ENCODE peak calls at places on chromosomes 16 and 17, in nine cellular contexts. T is ascending aorta; P is tibial nerve; W is hepatocyte; G is Panc1; Y is A673; S is AG04450; M is cardiac muscle cell; B is CD8-positive, alpha-beta T cell. R is an unnamed sample. For H3K27me3, the result is how much of the 10 kb centered on the place peaks cover.

GRCh38 chr17:58083491-58084316 is 485 bp downstream of the DYNLL2 start:
- DNase-seq in T (no peak), P (no peak), W (peak), G (no peak), Y (peak), S (no peak), M (peak), B (peak), R (peak)

GRCh38 chr16:57167951-57168350 is 17.9 kb downstream of the PSME3IP1 start:
- DNase-seq in T (no peak), P (no peak), W (peak), G (no peak), Y (peak), S (peak), M (peak), B (no peak), R (no peak)

GRCh38 chr16:35207059-35207999 is 1747.9 kb downstream of the TP53TG3F start:
- DNase-seq in T (no peak), P (no peak), W (no peak), G (no peak), Y (no peak), S (no peak), M (no peak), B (no peak), R (no peak)

GRCh38 chr17:72520665-72521303 is 400.0 kb downstream of the SOX9 start:
- DNase-seq in T (no peak), P (no peak), W (no peak), G (no peak), Y (no peak), S (no peak), M (no peak), B (no peak), R (no peak)

GRCh38 chr16:13112639-13113038 is 211.2 kb downstream of the SHISA9 start:
- DNase-seq in T (no peak), P (no peak), W (no peak), G (no peak), Y (no peak), S (no peak), M (no peak), B (no peak), R (no peak)

GRCh38 chr17:39376434-39376833 is 25.0 kb downstream of the FBXL20 start:
- DNase-seq in T (no peak), P (no peak), W (no peak), G (no peak), Y (no peak), S (no peak), M (no peak), B (no peak), R (no peak)

GRCh38 chr16:89325861-89326471 is 108.5 kb downstream of the ZNF778 start:
- DNase-seq in T (no peak), P (no peak), W (peak), G (no peak), Y (peak), S (peak), M (peak), B (no peak), R (no peak)

GRCh38 chr16:2779978-2780898 is 3.2 kb upstream of the ELOB start:
- DNase-seq in T (no peak), P (no peak), W (no peak), G (no peak), Y (no peak), S (no peak), M (no peak), B (no peak), R (no peak)

GRCh38 chr17:17084941-17085340 is 42.7 kb downstream of the MPRIP start:
- DNase-seq in T (no peak), P (no peak), W (no peak), G (no peak), Y (no peak), S (no peak), M (no peak), B (no peak), R (no peak)

GRCh38 chr16:86286991-86287640 is 223.2 kb upstream of the FOXF1 start:
- DNase-seq in T (no peak), P (no peak), W (peak), G (no peak), Y (no peak), S (no peak), M (no peak), B (no peak), R (no peak)

DNA sequence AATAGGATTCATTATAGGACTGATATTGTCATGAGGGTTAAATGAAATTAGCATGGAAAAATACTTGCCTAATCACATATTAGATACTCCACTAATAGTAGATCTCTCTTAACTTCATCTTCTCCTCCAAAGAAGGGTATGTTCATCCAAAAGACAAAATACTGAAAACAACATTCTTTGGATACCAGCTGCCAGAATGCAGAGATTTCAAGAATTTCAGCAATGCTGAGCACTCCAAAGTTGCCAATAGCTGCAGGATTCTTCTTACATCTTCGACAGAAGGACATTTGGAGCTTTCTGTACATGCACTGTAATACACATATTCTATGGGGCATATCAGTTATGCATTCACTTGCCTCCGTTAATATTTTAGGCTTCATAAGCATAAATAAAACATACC is 436.5 kb downstream of the HAPSTR1 start:
- DNase-seq in T (no peak), P (no peak), W (no peak), G (no peak), Y (no peak), S (no peak), M (no peak), B (no peak), R (no peak)
- H3K4me3 ChIP-seq in T (no peak), P (no peak), W (no peak), G (no peak), Y (no peak), S (no peak), M (no peak), B (no peak), R (no peak)

DNA sequence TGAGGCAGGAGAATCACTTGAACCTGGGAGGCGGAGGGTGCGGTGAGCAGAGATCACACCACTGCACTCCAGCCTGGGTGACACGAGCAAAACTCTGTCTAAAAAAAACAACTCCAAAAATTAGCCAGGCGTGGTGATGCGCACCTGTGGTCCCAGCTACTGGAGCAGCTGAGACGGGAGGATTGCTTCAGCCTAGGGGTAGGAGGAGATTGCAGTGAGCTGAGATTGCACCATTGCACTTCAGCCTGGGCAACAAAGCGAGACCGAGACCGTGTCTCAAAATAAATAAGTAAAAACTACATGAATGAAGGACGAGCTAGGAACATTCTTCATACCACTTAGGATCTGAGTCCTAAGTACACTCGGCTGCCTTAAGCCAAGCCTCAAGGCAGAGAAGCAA is 35.4 kb downstream of the CCDC57 start:
- DNase-seq in T (no peak), P (no peak), W (no peak), G (no peak), Y (no peak), S (no peak), M (no peak), B (no peak), R (no peak)
- H3K27me3 ChIP-seq in T (under half), P (under half), W (under half), G (under half), Y (under half), S (under half), M (under half), B (under half), R (under half)

DNA sequence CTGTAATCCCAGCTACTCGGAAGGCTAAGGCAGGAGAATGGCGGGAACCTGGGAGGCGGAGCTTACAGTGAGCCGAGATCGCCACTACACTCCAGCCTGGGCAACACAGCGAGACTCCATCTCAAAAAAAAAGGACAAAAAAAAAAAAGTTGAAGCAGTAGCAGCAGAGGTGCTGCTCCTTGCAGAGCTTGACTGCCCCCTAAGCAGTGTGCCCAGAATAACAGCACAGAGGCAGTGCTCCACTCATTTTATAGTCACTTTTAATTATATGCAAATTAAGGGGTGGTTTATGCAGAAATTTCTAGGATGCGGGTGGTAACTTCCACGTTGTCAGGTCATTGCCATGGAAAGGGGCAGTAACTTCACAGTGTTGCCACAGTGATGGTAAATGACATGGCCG is 54.3 kb upstream of the NOL11 start:
- DNase-seq in T (no peak), P (no peak), W (no peak), G (no peak), Y (no peak), S (no peak), M (no peak), B (no peak), R (no peak)
- TF ChIP-seq CTCF in T (no peak), P (no peak), W (no peak), G (no peak), Y (peak), S (no peak), M (no peak), B (no peak), R (peak)

GRCh38 chr17:69518951-69519350 is 104.5 kb downstream of the MAP2K6 start:
- DNase-seq in T (no peak), P (no peak), W (no peak), G (no peak), Y (no peak), S (no peak), M (no peak), B (no peak), R (no peak)

GRCh38 chr17:69512946-69513345 is 98.4 kb downstream of the MAP2K6 start:
- DNase-seq in T (no peak), P (no peak), W (no peak), G (no peak), Y (no peak), S (no peak), M (no peak), B (no peak), R (no peak)

GRCh38 chr17:69516225-69516624 is 101.7 kb downstream of the MAP2K6 start:
- DNase-seq in T (no peak), P (no peak), W (no peak), G (no peak), Y (no peak), S (no peak), M (no peak), B (no peak), R (no peak)

GRCh38 chr17:69511244-69511643 is 96.7 kb downstream of the MAP2K6 start:
- DNase-seq in T (no peak), P (no peak), W (no peak), G (no peak), Y (no peak), S (no peak), M (no peak), B (no peak), R (no peak)

GRCh38 chr17:69516911-69517310 is 102.4 kb downstream of the MAP2K6 start:
- DNase-seq in T (no peak), P (no peak), W (no peak), G (no peak), Y (no peak), S (no peak), M (no peak), B (no peak), R (no peak)
- H3K4me3 ChIP-seq in T (no peak), P (no peak), W (no peak), G (no peak), Y (no peak), S (no peak), M (no peak), B (no peak), R (no peak)

GRCh38 chr17:73840829-73841228 is 196.6 kb upstream of the SDK2 start:
- DNase-seq in T (no peak), P (no peak), W (no peak), G (no peak), Y (no peak), S (no peak), M (no peak), B (no peak), R (no peak)
- H3K27me3 ChIP-seq in T (under half), P (under half), W (under half), G (under half), Y (under half), S (under half), M (under half), B (under half), R (under half)

DNA sequence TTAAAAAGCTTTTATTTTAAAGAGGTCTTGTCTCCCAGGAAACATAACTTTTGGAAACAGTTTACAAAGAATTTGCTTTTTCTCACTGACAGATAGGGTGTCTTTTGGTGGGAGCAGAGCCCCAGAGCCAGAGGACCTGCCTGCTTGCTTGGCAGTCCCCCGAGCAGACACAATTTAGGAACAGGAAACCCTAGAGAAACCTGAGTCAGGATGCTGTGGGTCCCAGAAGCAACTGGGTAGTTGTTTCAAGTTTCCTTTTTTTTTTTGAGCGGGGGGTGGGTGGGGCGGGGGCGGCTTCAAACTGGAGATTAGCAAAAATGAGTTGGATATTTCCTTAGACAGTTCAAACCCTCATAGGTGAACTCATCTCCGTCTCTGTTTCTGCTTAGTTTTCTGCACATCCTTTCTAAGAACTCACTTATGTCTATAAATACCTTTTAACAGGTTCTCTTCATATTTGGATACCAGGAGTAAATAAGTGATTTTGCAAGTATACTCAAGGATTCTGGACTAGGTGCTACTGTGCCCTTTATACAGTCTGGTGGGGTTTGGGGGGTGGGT is 135.1 kb downstream of the PRKCA start:
- DNase-seq in T (no peak), P (no peak), W (no peak), G (no peak), Y (no peak), S (no peak), M (peak), B (no peak), R (no peak)
- TF ChIP-seq CTCF in T (no peak), P (no peak), W (no peak), G (no peak), Y (no peak), S (no peak), M (no peak), B (no peak), R (no peak)

DNA sequence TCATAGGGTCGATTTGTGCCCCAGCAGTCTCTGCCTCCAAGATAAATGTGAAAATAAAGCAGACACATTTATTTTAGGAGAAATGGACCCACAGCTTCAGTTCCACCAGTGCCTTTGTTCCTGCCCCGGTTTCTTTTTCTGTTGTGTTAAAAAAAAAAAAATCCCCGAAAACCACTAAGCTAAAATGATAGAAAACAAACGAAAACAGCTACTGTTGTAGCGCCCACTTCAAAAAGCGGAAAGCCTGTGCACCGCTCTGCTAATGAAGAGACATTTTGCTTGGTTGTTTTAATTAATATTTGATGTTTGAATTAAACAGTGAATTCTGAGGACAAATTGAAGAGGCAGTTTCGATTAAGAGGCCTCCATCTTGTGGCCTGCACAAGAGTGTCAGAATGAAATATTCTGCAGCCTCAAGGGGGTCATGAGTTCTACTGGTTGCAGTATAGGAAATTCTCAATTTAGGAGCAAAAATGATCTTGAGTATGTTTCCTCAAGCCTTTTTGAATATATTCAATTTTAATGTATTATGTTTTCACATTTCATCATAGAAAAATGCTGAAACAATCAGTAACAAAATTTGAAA is 186.7 kb downstream of the RPTOR start:
- DNase-seq in T (no peak), P (no peak), W (no peak), G (no peak), Y (no peak), S (no peak), M (no peak), B (no peak), R (no peak)
- H3K4me3 ChIP-seq in T (no peak), P (no peak), W (no peak), G (no peak), Y (no peak), S (no peak), M (no peak), B (no peak), R (no peak)

GRCh38 chr17:62804822-62805221 is 3.3 kb downstream of the MARCHF10 start:
- DNase-seq in T (no peak), P (no peak), W (peak), G (no peak), Y (no peak), S (no peak), M (no peak), B (no peak), R (no peak)
- H3K27me3 ChIP-seq in T (under half), P (under half), W (under half), G (under half), Y (under half), S (under half), M (under half), B (under half), R (under half)

DNA sequence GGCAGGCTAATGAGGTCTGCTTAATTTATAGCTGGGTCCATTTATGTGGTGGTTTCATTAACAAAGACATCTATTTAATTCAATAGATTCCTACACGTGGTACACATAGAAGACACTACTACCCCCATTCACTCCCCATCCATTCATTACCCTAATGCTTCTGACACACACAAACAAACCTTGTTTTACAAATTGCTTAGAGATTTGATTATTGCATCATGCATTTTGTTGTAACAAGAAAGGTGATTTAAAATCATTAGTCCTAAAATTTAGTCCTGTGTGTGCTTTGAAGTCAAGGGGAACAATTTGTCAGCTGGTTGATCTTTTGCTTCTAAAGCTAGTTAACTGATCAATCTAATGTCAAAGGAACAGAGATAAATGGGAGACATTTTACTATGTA is 379.3 kb downstream of the CDH11 start:
- DNase-seq in T (no peak), P (no peak), W (no peak), G (no peak), Y (no peak), S (no peak), M (no peak), B (no peak), R (no peak)
- TF ChIP-seq CTCF in T (no peak), P (no peak), W (no peak), G (no peak), Y (no peak), S (no peak), M (no peak), B (no peak), R (no peak)